ENCODE peak calls at places on chromosomes 7 and 10, in four cellular contexts. One of them, this sample, is unnamed.

GRCh38 chr10:65340340-65340739 is 1585.5 kb upstream of the LRRTM3 start:
- DNase-seq in WTC11: no peak
- DNase-seq in K562: no peak
- DNase-seq in H1: no peak
- DNase-seq in this sample: no peak

GRCh38 chr7:100177040-100178001 is at the start of the genes GPC2 and STAG3:
- DNase-seq in WTC11: peak; percentile 100
- DNase-seq in K562: peak; percentile 99
- DNase-seq in H1: peak; percentile 97
- DNase-seq in this sample: peak; percentile 100

GRCh38 chr7:50346548-50347497 is 42.3 kb downstream of the IKZF1 start:
- DNase-seq in H1: no peak
- DNase-seq in WTC11: no peak
- DNase-seq in K562: no peak
- DNase-seq in this sample: no peak

GRCh38 chr10:72790216-72790990 is 98.5 kb downstream of the MCU start:
- DNase-seq in K562: no peak
- DNase-seq in H1: no peak
- DNase-seq in WTC11: no peak
- DNase-seq in this sample: no peak

GRCh38 chr10:3398825-3399646 is 226.5 kb upstream of the PITRM1 start:
- DNase-seq in H1: no peak
- DNase-seq in K562: no peak
- DNase-seq in WTC11: no peak
- DNase-seq in this sample: peak; percentile 93

GRCh38 chr10:35684625-35685024 is 42.5 kb upstream of the FZD8 start:
- DNase-seq in K562: no peak
- DNase-seq in H1: no peak
- DNase-seq in WTC11: no peak
- DNase-seq in this sample: no peak

GRCh38 chr7:30934225-30934624 is 22.6 kb downstream of the AQP1 start:
- DNase-seq in H1: no peak
- DNase-seq in K562: no peak
- DNase-seq in WTC11: no peak
- DNase-seq in this sample: peak; percentile 15

GRCh38 chr10:19750972-19751371 is 65.3 kb upstream of the PLXDC2 start:
- DNase-seq in K562: no peak
- DNase-seq in H1: no peak
- DNase-seq in WTC11: no peak
- DNase-seq in this sample: no peak

GRCh38 chr10:76583711-76584161 is 1053.9 kb downstream of the KCNMA1 start:
- DNase-seq in WTC11: no peak
- DNase-seq in K562: no peak
- DNase-seq in H1: no peak
- DNase-seq in this sample: no peak

GRCh38 chr10:91652364-91652763 is 19.5 kb upstream of the PPP1R3C start:
- DNase-seq in WTC11: no peak
- DNase-seq in K562: no peak
- DNase-seq in H1: no peak
- DNase-seq in this sample: no peak

GRCh38 chr7:54831644-54832095 is 72.7 kb upstream of the SEC61G start:
- DNase-seq in H1: no peak
- DNase-seq in WTC11: no peak
- DNase-seq in K562: no peak
- DNase-seq in this sample: no peak

GRCh38 chr7:11858668-11859302 is 26.8 kb upstream of the THSD7A start:
- DNase-seq in K562: no peak
- DNase-seq in WTC11: no peak
- DNase-seq in H1: no peak
- DNase-seq in this sample: no peak

GRCh38 chr10:11329055-11329673 is 282.3 kb downstream of the USP6NL start:
- DNase-seq in K562: no peak
- DNase-seq in H1: no peak
- DNase-seq in WTC11: no peak
- DNase-seq in this sample: no peak

GRCh38 chr7:50446542-50446960 is 3.6 kb downstream of the FIGNL1 start:
- DNase-seq in WTC11: no peak
- DNase-seq in K562: no peak
- DNase-seq in H1: no peak
- DNase-seq in this sample: no peak

GRCh38 chr10:132136097-132136521 is 50.6 kb upstream of the DPYSL4 start:
- DNase-seq in H1: no peak
- DNase-seq in WTC11: peak; percentile 5
- DNase-seq in K562: no peak
- DNase-seq in this sample: no peak

GRCh38 chr7:155918720-155919399 is 106.6 kb upstream of the SHH start:
- DNase-seq in H1: no peak
- DNase-seq in WTC11: no peak
- DNase-seq in K562: no peak
- DNase-seq in this sample: no peak

GRCh38 chr7:105826143-105826542 is 50.3 kb downstream of the ATXN7L1 start:
- DNase-seq in K562: no peak
- DNase-seq in H1: no peak
- DNase-seq in WTC11: no peak
- DNase-seq in this sample: no peak

GRCh38 chr7:116180302-116180701 is 30.0 kb upstream of the TES start:
- DNase-seq in WTC11: no peak
- DNase-seq in K562: peak; percentile 39
- DNase-seq in H1: no peak
- DNase-seq in this sample: peak; percentile 71

GRCh38 chr7:106522691-106523090 is 138.3 kb downstream of the CCDC71L start:
- DNase-seq in K562: no peak
- DNase-seq in WTC11: no peak
- DNase-seq in H1: no peak
- DNase-seq in this sample: no peak

GRCh38 chr7:70346844-70347462 is 748.7 kb downstream of the AUTS2 start:
- DNase-seq in K562: no peak
- DNase-seq in H1: no peak
- DNase-seq in WTC11: no peak
- DNase-seq in this sample: no peak

GRCh38 chr10:121313119-121313858 is 285.0 kb downstream of the FGFR2 start:
- DNase-seq in H1: no peak
- DNase-seq in K562: no peak
- DNase-seq in WTC11: no peak
- DNase-seq in this sample: no peak

GRCh38 chr7:36658603-36659516 is 65.4 kb downstream of the AOAH start:
- DNase-seq in H1: no peak
- DNase-seq in WTC11: no peak
- DNase-seq in K562: no peak
- DNase-seq in this sample: no peak

GRCh38 chr10:31999261-31999660 is 57.0 kb downstream of the KIF5B start:
- DNase-seq in H1: no peak
- DNase-seq in K562: no peak
- DNase-seq in WTC11: no peak
- DNase-seq in this sample: no peak

GRCh38 chr10:45464958-45465567 is 91.0 kb downstream of the ALOX5 start:
- DNase-seq in K562: peak; percentile 86
- DNase-seq in H1: no peak
- DNase-seq in WTC11: peak; percentile 81
- DNase-seq in this sample: peak; percentile 88

GRCh38 chr7:77830649-77831355 is 32.2 kb downstream of the PHTF2 start:
- DNase-seq in K562: no peak
- DNase-seq in WTC11: no peak
- DNase-seq in H1: no peak
- DNase-seq in this sample: no peak
- TF ChIP-seq TEAD4 in K562: no peak
- TF ChIP-seq TEAD4 in WTC11: no peak
- TF ChIP-seq TEAD4 in H1: no peak
- TF ChIP-seq TEAD4 in this sample: no peak

GRCh38 chr7:8605227-8605626 is 171.8 kb downstream of the NXPH1 start:
- DNase-seq in WTC11: no peak
- DNase-seq in H1: no peak
- DNase-seq in K562: no peak
- DNase-seq in this sample: no peak
- TF ChIP-seq TEAD4 in WTC11: no peak
- TF ChIP-seq TEAD4 in H1: no peak
- TF ChIP-seq TEAD4 in K562: no peak
- TF ChIP-seq TEAD4 in this sample: no peak

GRCh38 chr10:26483554-26483953 is 45.4 kb downstream of the APBB1IP start:
- DNase-seq in WTC11: no peak
- DNase-seq in H1: no peak
- DNase-seq in K562: no peak
- DNase-seq in this sample: no peak

GRCh38 chr10:26485150-26485941 is 47.2 kb downstream of the APBB1IP start:
- DNase-seq in WTC11: no peak
- DNase-seq in H1: no peak
- DNase-seq in K562: no peak
- DNase-seq in this sample: no peak

GRCh38 chr10:26480909-26481703 is 43.0 kb downstream of the APBB1IP start:
- DNase-seq in WTC11: no peak
- DNase-seq in K562: no peak
- DNase-seq in H1: no peak
- DNase-seq in this sample: no peak

GRCh38 chr10:26479766-26480492 is 41.8 kb downstream of the APBB1IP start:
- DNase-seq in H1: no peak
- DNase-seq in K562: no peak
- DNase-seq in WTC11: no peak
- DNase-seq in this sample: no peak

GRCh38 chr10:26481914-26482550 is 43.9 kb downstream of the APBB1IP start:
- DNase-seq in K562: no peak
- DNase-seq in WTC11: no peak
- DNase-seq in H1: no peak
- DNase-seq in this sample: no peak
- TF ChIP-seq TEAD4 in K562: no peak
- TF ChIP-seq TEAD4 in WTC11: no peak
- TF ChIP-seq TEAD4 in H1: no peak
- TF ChIP-seq TEAD4 in this sample: no peak

DNA sequence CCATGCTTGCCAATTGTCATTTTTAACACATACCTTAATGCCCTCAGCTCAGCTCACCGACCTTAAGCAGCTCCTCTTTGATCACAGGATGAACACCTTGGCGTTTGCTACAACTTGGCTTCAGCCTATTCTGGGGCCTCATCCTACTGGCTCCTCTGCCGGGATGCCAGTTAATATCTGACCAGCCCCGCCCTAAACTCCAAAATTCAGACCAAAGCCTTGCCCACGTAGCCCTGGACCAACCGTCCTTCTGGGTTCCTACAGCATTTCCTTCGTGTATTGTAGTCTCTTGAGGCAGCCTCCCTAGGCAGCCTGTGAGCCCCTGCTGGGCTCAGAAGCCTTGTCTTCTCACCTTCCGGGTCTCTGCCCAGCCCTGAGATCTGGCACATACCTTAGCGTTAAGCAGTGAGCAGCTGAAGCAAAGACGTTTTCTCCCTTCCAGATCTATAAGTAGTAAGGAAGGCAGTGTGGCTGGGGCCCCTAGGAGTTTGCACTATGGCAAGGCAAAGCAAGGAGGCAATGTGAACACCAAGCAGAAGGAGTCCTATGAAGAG is 836 bp downstream of the ENO4 start:
- DNase-seq in WTC11: no peak
- DNase-seq in K562: no peak
- DNase-seq in H1: no peak
- DNase-seq in this sample: no peak
- TF ChIP-seq TEAD4 in WTC11: no peak
- TF ChIP-seq TEAD4 in K562: no peak
- TF ChIP-seq TEAD4 in H1: no peak
- TF ChIP-seq TEAD4 in this sample: no peak